ENCODE peak calls at places on chromosome 1, in five cellular contexts. V, D, A, X and T are unnamed samples.

GRCh38 chr1:103211073-103211472 is 102.8 kb upstream of the COL11A1 start:
- DNase-seq in V (no peak), D (peak; percentile 14), A (no peak), X (no peak), T (no peak)

GRCh38 chr1:90951009-90951408 is 70.8 kb downstream of the ZNF644 start:
- DNase-seq in V (no peak), D (no peak), A (no peak), X (no peak), T (no peak)

GRCh38 chr1:199591468-199591867 is 436.0 kb upstream of the NR5A2 start:
- DNase-seq in V (no peak), D (no peak), A (no peak), X (no peak), T (no peak)

GRCh38 chr1:27590917-27591508 is 12.9 kb downstream of the AHDC1 start:
- DNase-seq in V (no peak), D (no peak), A (no peak), X (no peak), T (no peak)

GRCh38 chr1:53176452-53177344 is 19.9 kb upstream of the CPT2 start:
- DNase-seq in V (no peak), D (peak; percentile 59), A (no peak), X (no peak), T (no peak)

GRCh38 chr1:117061986-117062415 is 1.9 kb downstream of the TTF2 start:
- DNase-seq in V (no peak), D (peak; percentile 88), A (no peak), X (no peak), T (no peak)

GRCh38 chr1:226993676-226994356 is 53.7 kb downstream of the COQ8A start:
- DNase-seq in V (peak; percentile 47), D (no peak), A (no peak), X (no peak), T (no peak)

GRCh38 chr1:226201029-226201593 is 14.6 kb upstream of the ACBD3 start:
- DNase-seq in V (no peak), D (peak; percentile 9), A (no peak), X (no peak), T (no peak)

GRCh38 chr1:228727682-228728171 is 7.6 kb upstream of the RHOU start:
- DNase-seq in V (no peak), D (no peak), A (no peak), X (no peak), T (no peak)

GRCh38 chr1:96808186-96808585 is 86.6 kb downstream of the PTBP2 start:
- DNase-seq in V (no peak), D (no peak), A (no peak), X (no peak), T (no peak)

GRCh38 chr1:71521655-71522264 is 440.9 kb upstream of the ZRANB2 start:
- DNase-seq in V (no peak), D (peak; percentile 43), A (peak; percentile 59), X (no peak), T (peak; percentile 2)

GRCh38 chr1:235918481-235918880 is 51.8 kb upstream of the LYST start:
- DNase-seq in V (no peak), D (no peak), A (no peak), X (no peak), T (no peak)
- H3K4me1 ChIP-seq in V (peaks cover 4% of the 10 kb centered on the region), D (peaks cover 15% of the 10 kb centered on the region), A (no peaks in the 10 kb centered on the region), X (peaks cover 2% of the 10 kb centered on the region), T (peaks cover 3% of the 10 kb centered on the region)

GRCh38 chr1:15764890-15765289 is 6.3 kb downstream of the FBLIM1 start:
- DNase-seq in V (no peak), D (no peak), A (no peak), X (no peak), T (no peak)
- H3K4me1 ChIP-seq in V (peaks cover 6% of the 10 kb centered on the region), D (peaks cover 11% of the 10 kb centered on the region), A (no peaks in the 10 kb centered on the region), X (no peaks in the 10 kb centered on the region), T (no peaks in the 10 kb centered on the region)

DNA sequence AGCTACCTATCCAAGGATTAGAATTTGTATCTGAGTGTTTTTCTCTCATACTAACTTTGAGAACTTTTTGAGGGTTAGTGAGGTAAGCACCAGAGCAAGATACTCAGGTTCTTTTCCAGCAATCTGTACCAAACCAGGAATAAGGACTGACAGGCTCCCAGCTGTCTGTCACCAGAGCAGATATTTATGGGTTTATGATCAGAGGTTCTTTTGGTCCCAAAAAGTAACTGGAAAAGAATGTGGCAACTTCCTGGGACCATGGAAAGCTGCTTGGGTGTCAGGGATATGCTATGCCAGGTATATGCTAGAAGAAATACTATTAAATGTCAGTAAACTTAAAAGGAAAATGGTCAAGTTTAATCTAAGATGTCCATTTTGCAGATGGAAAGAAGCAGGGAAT is 75.7 kb upstream of the ZNF326 start:
- DNase-seq in V (no peak), D (no peak), A (no peak), X (no peak), T (no peak)
- H3K4me1 ChIP-seq in V (no peaks in the 10 kb centered on the region), D (no peaks in the 10 kb centered on the region), A (no peaks in the 10 kb centered on the region), X (no peaks in the 10 kb centered on the region), T (peaks cover 6% of the 10 kb centered on the region)

GRCh38 chr1:9233942-9234222 is 692 bp upstream of the H6PD start:
- DNase-seq in V (no peak), D (no peak), A (no peak), X (no peak), T (no peak)
- H3K4me1 ChIP-seq in V (peaks cover 2% of the 10 kb centered on the region), D (peaks cover 14% of the 10 kb centered on the region), A (peaks cover 41% of the 10 kb centered on the region), X (peaks cover 2% of the 10 kb centered on the region), T (no peaks in the 10 kb centered on the region)